ENCODE peak calls at places on chromosome 3, in four cellular contexts. N is A549, F is HepG2, C is IMR-90. A is an unnamed sample.
A peak's percentile ranks its signal among the peaks of the same experiment; 100 is the strongest.

GRCh38 chr3:192825657-192826200 is 91.9 kb downstream of the MB21D2 start:
- DNase-seq in N (no peak), F (peak; percentile 28), C (peak; percentile 69), A (no peak)

GRCh38 chr3:113018461-113019181 is 27.8 kb downstream of the GTPBP8 start:
- DNase-seq in N (no peak), F (no peak), C (peak; percentile 13), A (no peak)

GRCh38 chr3:30081904-30082303 is 524.5 kb upstream of the TGFBR2 start:
- DNase-seq in N (no peak), F (peak; percentile 83), C (no peak), A (no peak)

GRCh38 chr3:13507791-13508339 is 27.8 kb downstream of the HDAC11 start:
- DNase-seq in N (no peak), F (no peak), C (peak; percentile 13), A (no peak)

GRCh38 chr3:10770547-10770946 is 45.5 kb upstream of the SLC6A11 start:
- DNase-seq in N (no peak), F (no peak), C (no peak), A (no peak)

GRCh38 chr3:168459229-168459784 is 363.6 kb upstream of the GOLIM4 start:
- DNase-seq in N (no peak), F (no peak), C (peak; percentile 46), A (no peak)

GRCh38 chr3:126811530-126811929 is 107.5 kb downstream of the CHCHD6 start:
- DNase-seq in N (no peak), F (no peak), C (peak; percentile 51), A (no peak)

GRCh38 chr3:9769426-9770275 is at the start of gene CAMK1:
- DNase-seq in N (peak; percentile 79), F (peak; percentile 45), C (peak; percentile 58), A (no peak)

GRCh38 chr3:126556637-126557414 is 1.9 kb downstream of the C3orf22 start:
- DNase-seq in N (no peak), F (no peak), C (no peak), A (no peak)

GRCh38 chr3:177658354-177658753 is 461.1 kb upstream of the TBL1XR1 start:
- DNase-seq in N (no peak), F (no peak), C (no peak), A (no peak)

GRCh38 chr3:43477600-43477999 is 144.2 kb downstream of the ANO10 start:
- DNase-seq in N (no peak), F (no peak), C (no peak), A (no peak)

GRCh38 chr3:13645791-13646637 is 97.1 kb downstream of the FBLN2 start:
- DNase-seq in N (no peak), F (no peak), C (no peak), A (no peak)

GRCh38 chr3:111636506-111636905 is 41.4 kb upstream of the ZBED2 start:
- DNase-seq in N (no peak), F (no peak), C (peak; percentile 33), A (no peak)

GRCh38 chr3:38317186-38317759 is 29.3 kb upstream of the XYLB start:
- DNase-seq in N (no peak), F (no peak), C (no peak), A (no peak)

GRCh38 chr3:33174095-33174494 is 44.5 kb downstream of the SUSD5 start:
- DNase-seq in N (no peak), F (no peak), C (no peak), A (no peak)

GRCh38 chr3:115648559-115648958 is 25.2 kb downstream of the GAP43 start:
- DNase-seq in N (no peak), F (no peak), C (peak; percentile 36), A (no peak)

GRCh38 chr3:38583688-38584087 is 65.8 kb downstream of the SCN5A start:
- DNase-seq in N (no peak), F (no peak), C (no peak), A (no peak)

GRCh38 chr3:173742491-173742890 is 344.9 kb downstream of the NLGN1 start:
- DNase-seq in N (no peak), F (no peak), C (no peak), A (no peak)

GRCh38 chr3:102165367-102165766 is 269.4 kb upstream of the ZPLD1 start:
- DNase-seq in N (no peak), F (no peak), C (peak; percentile 63), A (no peak)

GRCh38 chr3:58414538-58415197 is 19.0 kb downstream of the PDHB start:
- DNase-seq in N (peak; percentile 26), F (peak; percentile 38), C (peak; percentile 67), A (no peak)

GRCh38 chr3:170488802-170489201 is 70.1 kb downstream of the CLDN11 start:
- DNase-seq in N (no peak), F (peak; percentile 89), C (peak; percentile 78), A (no peak)

DNA sequence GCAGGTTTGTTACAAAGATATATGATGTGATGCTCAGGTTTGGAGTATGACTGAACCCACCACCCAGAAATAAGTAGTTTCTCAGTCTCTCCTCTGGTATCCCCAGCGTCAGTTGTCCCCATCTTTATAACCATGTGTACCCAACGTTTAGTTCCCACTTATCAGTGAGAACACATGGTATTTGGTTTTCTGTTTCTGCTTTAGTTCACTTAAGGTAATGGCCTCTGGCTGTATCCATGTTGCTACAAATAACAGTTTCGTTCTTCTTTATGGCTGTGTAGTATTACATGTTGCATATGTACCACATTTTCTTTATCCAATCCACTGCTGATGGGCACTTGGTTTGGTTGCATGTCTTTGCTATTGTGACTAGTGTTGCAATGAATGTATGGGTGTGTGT is 132.3 kb downstream of the LMLN start:
- DNase-seq in N (no peak), F (no peak), C (no peak), A (no peak)
- TF ChIP-seq RFX5 in N (no peak), F (no peak), C (no peak), A (no peak)

GRCh38 chr3:143000525-143000924 is 845 bp upstream of the U2SURP start:
- DNase-seq in N (no peak), F (peak; percentile 25), C (peak; percentile 43), A (no peak)

GRCh38 chr3:143001034-143001368 is 369 bp upstream of the U2SURP start:
- DNase-seq in N (no peak), F (no peak), C (no peak), A (no peak)

GRCh38 chr3:143002727-143003126 is 1.4 kb downstream of the U2SURP start:
- DNase-seq in N (no peak), F (no peak), C (no peak), A (no peak)

GRCh38 chr3:143001369-143002082 is at the start of gene U2SURP:
- DNase-seq in N (peak; percentile 93), F (peak; percentile 96), C (peak; percentile 98), A (peak; percentile 81)

DNA sequence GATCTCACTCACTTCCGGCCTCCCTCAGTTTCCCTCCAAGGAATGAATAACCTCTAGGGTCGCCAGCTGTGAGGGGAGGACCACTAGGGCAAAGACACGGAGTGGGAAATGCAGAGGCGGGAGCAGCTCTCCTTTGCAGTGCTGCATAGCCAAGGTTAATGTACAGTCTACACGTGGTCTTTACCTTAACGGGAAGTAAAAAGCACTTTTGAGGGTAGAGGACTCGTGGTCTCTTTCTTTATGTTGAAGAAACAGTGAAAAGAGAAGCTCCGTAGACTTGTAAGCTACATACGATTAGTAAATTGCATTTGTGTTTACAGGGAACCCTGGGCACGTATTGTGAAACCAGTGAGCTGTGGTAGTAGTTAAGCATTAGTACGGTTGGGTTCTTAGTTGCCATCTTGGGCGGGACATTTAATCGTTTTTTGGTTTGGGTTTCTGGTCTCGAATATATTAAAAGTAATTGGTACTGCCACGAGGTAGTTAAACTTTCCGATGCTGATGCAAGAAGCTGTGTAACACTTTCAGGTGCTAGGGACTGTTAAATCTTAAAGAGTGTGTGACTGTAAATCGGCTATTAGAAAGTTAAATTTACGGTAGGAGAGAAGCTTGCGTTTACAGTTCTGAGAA is 828 bp downstream of the U2SURP start:
- DNase-seq in N (peak; percentile 56), F (peak; percentile 47), C (peak; percentile 25), A (no peak)
- TF ChIP-seq RFX5 in N (no peak), F (no peak), C (no peak), A (no peak)

GRCh38 chr3:65914740-65915366 is 123.9 kb downstream of the MAGI1 start:
- DNase-seq in N (no peak), F (no peak), C (no peak), A (no peak)
- TF ChIP-seq RFX5 in N (no peak), F (no peak), C (no peak), A (no peak)

DNA sequence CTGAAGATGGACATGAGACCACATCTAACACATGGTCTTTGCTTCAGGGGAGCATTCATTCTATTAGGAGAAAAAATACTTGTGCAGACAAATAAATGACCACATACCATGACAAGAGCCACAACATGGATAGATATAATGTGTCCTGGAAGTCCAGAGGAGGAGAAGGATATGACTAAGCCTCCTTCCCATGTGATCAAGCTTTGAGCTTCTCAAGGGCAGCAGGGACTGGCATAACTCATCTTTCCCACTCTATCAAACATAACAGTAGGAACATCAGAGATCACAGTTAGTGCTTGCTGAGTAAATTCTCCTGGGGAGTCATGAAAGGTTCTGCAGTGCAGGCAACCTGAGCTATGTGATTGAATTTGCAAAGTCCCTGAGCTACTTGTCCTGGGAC is 86.0 kb upstream of the LPP start:
- DNase-seq in N (no peak), F (no peak), C (peak; percentile 83), A (no peak)
- TF ChIP-seq RFX5 in N (no peak), F (no peak), C (no peak), A (no peak)

DNA sequence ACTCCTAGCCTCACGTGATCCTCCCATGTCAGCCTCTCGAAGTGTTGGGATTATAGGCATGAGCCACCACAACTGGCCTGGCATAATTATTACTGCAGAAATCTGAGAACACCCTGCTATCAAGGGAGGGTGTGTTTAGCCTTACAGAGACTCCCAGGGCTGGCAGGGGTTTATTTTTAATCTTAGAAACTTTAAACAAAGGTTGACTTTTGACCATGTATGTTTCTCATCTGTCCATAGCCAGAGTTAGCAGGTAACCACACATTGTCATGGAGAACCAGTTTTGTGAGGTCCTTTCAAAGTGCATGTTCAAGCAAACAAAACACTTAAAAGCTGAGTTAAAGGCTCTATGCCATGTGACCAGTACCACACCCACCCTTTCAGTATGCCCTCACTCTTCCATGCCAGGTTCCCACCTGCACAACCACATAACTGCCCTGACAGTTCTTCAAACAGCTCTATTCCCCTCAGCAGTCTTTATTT is 11.1 kb downstream of the SIAH2 start:
- DNase-seq in N (no peak), F (peak; percentile 38), C (no peak), A (no peak)
- TF ChIP-seq RFX5 in N (no peak), F (no peak), C (no peak), A (no peak)

DNA sequence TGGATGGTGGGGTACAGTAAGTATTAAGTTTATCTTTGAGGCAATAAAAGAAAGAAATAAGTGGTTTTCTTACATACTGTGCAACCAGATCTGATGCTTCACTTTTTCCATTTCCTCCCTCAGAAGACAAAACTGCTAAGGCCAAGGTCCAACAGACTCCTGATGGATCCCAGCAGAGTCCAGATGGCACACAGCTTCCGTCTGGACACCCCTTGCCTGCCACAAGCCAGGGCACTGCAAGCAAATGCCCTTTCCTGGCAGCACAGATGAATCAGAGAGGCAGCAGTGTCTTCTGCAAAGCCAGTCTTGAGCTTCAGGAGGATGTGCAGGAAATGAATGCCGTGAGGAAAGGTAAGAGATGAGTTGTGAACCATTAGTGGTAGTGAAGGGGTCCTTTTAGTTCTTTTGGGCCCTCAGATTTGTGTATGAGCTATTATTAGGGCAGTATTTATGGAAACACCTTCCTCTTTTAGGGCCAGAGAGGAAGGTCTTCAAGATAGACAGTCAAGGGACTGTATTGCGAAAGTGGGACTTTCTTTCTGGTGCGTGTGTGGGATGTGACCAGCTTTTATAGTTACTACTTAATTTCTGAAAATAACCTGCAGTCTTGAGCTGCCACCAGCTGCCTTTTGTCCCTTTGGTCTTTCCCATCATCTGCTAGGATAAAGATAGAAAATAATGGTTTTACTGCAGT is 4.6 kb downstream of the ALAS1 start:
- DNase-seq in N (no peak), F (no peak), C (no peak), A (no peak)
- TF ChIP-seq RFX5 in N (no peak), F (no peak), C (no peak), A (no peak)